ENCODE peak calls at places on chromosome 16, in six cellular contexts. L is stomach, R is DND-41, V is fibroblast of the aortic adventitia, O is foreskin fibroblast, Q is NB4. T is an unnamed sample.

GRCh38 chr16:69187387-69187890 is 475 bp downstream of the SNTB2 start:
- DNase-seq in V (no peak), O (peak; percentile 66), R (peak; percentile 50), Q (peak; percentile 59), L (peak; percentile 60), T (peak; percentile 41)

GRCh38 chr16:67726106-67727034 is 7.3 kb upstream of the GFOD2 start:
- DNase-seq in Q (no peak), V (no peak), R (no peak), L (no peak), O (peak; percentile 38), T (no peak)

GRCh38 chr16:47586121-47586520 is 125.0 kb downstream of the PHKB start:
- DNase-seq in R (no peak), Q (no peak), O (no peak), L (no peak), V (no peak), T (no peak)

GRCh38 chr16:88421871-88422433 is 31.1 kb upstream of the ZFPM1 start:
- DNase-seq in L (no peak), O (no peak), Q (no peak), V (no peak), R (no peak), T (no peak)

GRCh38 chr16:49638696-49639629 is 216.9 kb downstream of the ZNF423 start:
- DNase-seq in L (no peak), V (no peak), R (no peak), O (peak; percentile 52), Q (peak; percentile 58), T (no peak)

GRCh38 chr16:55257971-55258613 is 65.9 kb upstream of the IRX6 start:
- DNase-seq in V (peak; percentile 65), R (peak; percentile 64), O (peak; percentile 46), L (peak; percentile 60), Q (peak; percentile 74), T (no peak)

GRCh38 chr16:86914850-86915717 is 336.7 kb downstream of the FOXL1 start:
- DNase-seq in O (no peak), R (no peak), V (no peak), L (no peak), Q (no peak), T (no peak)

GRCh38 chr16:10827691-10828341 is 9.2 kb upstream of the TVP23A start:
- DNase-seq in V (peak; percentile 96), L (peak; percentile 72), R (no peak), Q (no peak), O (peak; percentile 92), T (no peak)

GRCh38 chr16:51359141-51359960 is 208.3 kb upstream of the SALL1 start:
- DNase-seq in V (peak; percentile 37), Q (no peak), O (peak; percentile 51), L (no peak), R (no peak), T (no peak)

GRCh38 chr16:27760845-27761176 is 210.9 kb downstream of the KATNIP start:
- DNase-seq in O (no peak), Q (no peak), R (no peak), V (no peak), L (no peak), T (no peak)

GRCh38 chr16:79599837-79600635 is 501 bp downstream of the MAF start:
- DNase-seq in Q (peak; percentile 4), R (peak; percentile 52), L (peak; percentile 72), V (no peak), O (peak; percentile 69), T (peak; percentile 20)

GRCh38 chr16:79997257-79997656 is 396.7 kb upstream of the MAF start:
- DNase-seq in R (peak; percentile 20), L (no peak), O (peak; percentile 3), Q (peak; percentile 22), V (no peak), T (no peak)

GRCh38 chr16:72677662-72678447 is 370.1 kb downstream of the ZFHX3 start:
- DNase-seq in V (peak; percentile 12), L (no peak), R (no peak), Q (no peak), O (peak; percentile 77), T (no peak)

GRCh38 chr16:46638947-46639925 is 18.1 kb upstream of the SHCBP1 start:
- DNase-seq in O (peak; percentile 78), Q (no peak), L (no peak), R (no peak), V (peak; percentile 52), T (no peak)

GRCh38 chr16:19437280-19437679 is 19.6 kb downstream of the TMC5 start:
- DNase-seq in Q (no peak), V (peak; percentile 13), R (no peak), L (peak; percentile 46), O (no peak), T (no peak)

GRCh38 chr16:84284168-84284722 is 10.4 kb upstream of the WFDC1 start:
- DNase-seq in V (peak; percentile 33), L (peak; percentile 46), R (no peak), Q (no peak), O (peak; percentile 93), T (no peak)

GRCh38 chr16:8644151-8644512 is 22.6 kb downstream of the METTL22 start:
- DNase-seq in L (no peak), V (no peak), O (peak; percentile 24), R (no peak), Q (peak; percentile 93), T (no peak)

GRCh38 chr16:51113254-51114125 is 37.6 kb downstream of the SALL1 start:
- DNase-seq in O (no peak), L (no peak), R (no peak), Q (no peak), V (no peak), T (no peak)

GRCh38 chr16:67967956-67968439 is 439 bp downstream of the SLC12A4 start:
- DNase-seq in V (peak; percentile 32), O (peak; percentile 72), R (peak; percentile 38), Q (peak; percentile 61), L (peak; percentile 43), T (peak; percentile 16)

GRCh38 chr16:54060599-54061355 is 225.8 kb downstream of the IRX3 start:
- DNase-seq in O (no peak), R (no peak), L (no peak), V (no peak), Q (no peak), T (no peak)

GRCh38 chr16:57781741-57782606 is 20.3 kb downstream of the KIFC3 start:
- DNase-seq in Q (no peak), O (peak; percentile 55), L (no peak), R (no peak), V (peak; percentile 47), T (no peak)

GRCh38 chr16:56534847-56535383 is 15.1 kb upstream of the BBS2 start:
- DNase-seq in O (no peak), R (no peak), V (no peak), L (no peak), Q (no peak), T (no peak)

GRCh38 chr16:87363771-87364476 is 19.7 kb downstream of the FBXO31 start:
- DNase-seq in R (no peak), Q (no peak), V (peak; percentile 61), O (peak; percentile 57), L (peak; percentile 52), T (no peak)

GRCh38 chr16:80129791-80130190 is 411.0 kb upstream of the DYNLRB2 start:
- DNase-seq in O (no peak), R (no peak), V (no peak), Q (no peak), L (no peak), T (no peak)

GRCh38 chr16:64398795-64399194 is 723.1 kb downstream of the CDH11 start:
- DNase-seq in Q (no peak), V (no peak), L (no peak), R (no peak), O (no peak), T (no peak)

GRCh38 chr16:5206331-5206990 is 108.9 kb upstream of the EEF2KMT start:
- DNase-seq in V (no peak), O (no peak), L (no peak), Q (no peak), R (no peak), T (no peak)

GRCh38 chr16:5207001-5207523 is 109.5 kb upstream of the EEF2KMT start:
- DNase-seq in V (no peak), L (no peak), R (no peak), O (no peak), Q (no peak), T (no peak)

GRCh38 chr16:5200123-5200522 is 102.5 kb upstream of the EEF2KMT start:
- DNase-seq in R (no peak), Q (no peak), O (no peak), L (no peak), V (no peak), T (no peak)

DNA sequence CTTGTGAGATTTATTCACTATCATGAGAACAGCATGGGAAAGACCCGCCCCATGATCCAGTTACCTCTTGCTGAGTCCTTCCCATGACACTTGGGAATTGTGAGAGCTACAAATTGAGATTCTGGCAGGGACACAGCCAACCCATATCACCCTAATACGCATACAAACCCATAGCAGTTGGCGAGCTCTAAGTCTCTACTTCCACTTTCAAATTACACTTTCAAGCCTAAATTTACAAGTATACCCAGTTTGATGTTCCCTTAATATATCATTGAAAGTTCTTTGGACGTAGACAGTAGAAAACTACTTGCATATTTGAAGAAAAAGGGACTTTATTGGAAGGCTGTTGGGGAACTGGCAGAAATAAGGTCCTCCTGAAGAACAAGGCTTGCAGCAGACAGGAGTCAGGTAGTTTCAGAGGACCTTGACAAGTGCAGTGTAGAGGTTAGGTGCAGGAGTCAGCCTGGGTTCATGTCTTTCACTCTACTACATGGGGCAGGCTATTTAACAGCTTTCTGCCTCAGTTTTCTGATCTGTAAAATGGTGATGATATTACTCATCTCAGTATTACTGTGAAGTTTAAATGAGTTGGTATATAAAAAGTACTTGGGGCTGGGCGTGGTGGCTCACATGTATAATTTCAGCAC is 107.9 kb upstream of the EEF2KMT start:
- DNase-seq in Q (no peak), L (no peak), R (no peak), O (no peak), V (no peak), T (no peak)
- H3K4me3 ChIP-seq in Q (no peak overlapping the region), L (no peak overlapping the region), R (no peak overlapping the region), O (no peak overlapping the region), V (no peak overlapping the region), T (no peak overlapping the region)

DNA sequence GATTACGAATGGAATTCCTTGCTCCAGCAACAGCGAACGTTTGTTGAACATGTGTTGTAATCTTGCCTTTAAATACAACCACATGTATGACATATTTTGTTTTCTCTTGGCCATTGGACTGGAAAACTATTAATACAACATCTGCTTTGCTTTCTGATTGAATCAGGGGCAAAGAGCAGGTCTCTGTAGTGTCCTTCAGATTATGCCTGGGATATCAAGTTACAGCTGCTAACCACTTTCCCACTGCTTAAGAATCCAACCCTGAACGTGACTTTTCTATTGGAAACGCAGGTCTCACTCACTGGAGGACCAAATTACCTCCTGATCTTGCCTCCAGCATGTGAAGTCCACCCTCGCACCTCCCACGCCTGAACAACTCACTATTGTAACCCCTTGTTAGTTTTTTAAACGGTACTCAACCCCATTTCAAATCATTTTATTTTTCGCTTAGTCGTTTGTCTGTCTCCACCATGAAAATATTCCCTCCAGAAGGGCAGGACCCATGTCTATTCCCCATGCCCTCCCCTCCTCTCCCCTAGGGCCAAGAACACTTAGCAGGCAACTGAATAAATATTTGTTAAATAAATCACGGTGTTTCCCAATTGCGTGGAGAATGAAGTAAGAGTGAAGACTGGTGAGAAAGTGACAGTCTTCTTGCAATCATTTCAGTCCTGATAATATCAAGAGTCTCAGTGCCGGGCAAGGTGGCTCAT is 57.4 kb upstream of the MRTFB start:
- DNase-seq in Q (no peak), V (peak; percentile 83), L (no peak), R (no peak), O (peak; percentile 98), T (no peak)
- H3K4me3 ChIP-seq in Q (no peak overlapping the region), V (no peak overlapping the region), L (no peak overlapping the region), R (no peak overlapping the region), O (peak overlapping the region; percentile 66), T (no peak overlapping the region)

GRCh38 chr16:30030011-30030685 is 923 bp downstream of the TLCD3B start:
- DNase-seq in V (no peak), Q (no peak), L (no peak), O (no peak), R (no peak), T (no peak)
- H3K4me3 ChIP-seq in V (no peak overlapping the region), Q (no peak overlapping the region), L (no peak overlapping the region), O (no peak overlapping the region), R (no peak overlapping the region), T (no peak overlapping the region)

GRCh38 chr16:82773018-82773417 is 146.2 kb downstream of the CDH13 start:
- DNase-seq in R (no peak), L (no peak), O (no peak), Q (no peak), V (no peak), T (no peak)
- H3K4me3 ChIP-seq in R (no peak overlapping the region), L (no peak overlapping the region), O (no peak overlapping the region), Q (no peak overlapping the region), V (no peak overlapping the region), T (no peak overlapping the region)